ENCODE peak calls at places on chromosomes 2 and 18, in six cellular contexts. One of them, this sample, is unnamed.

GRCh38 chr2:119289093-119289492 is 65.5 kb downstream of the STEAP3 start:
- DNase-seq in endothelial cell of umbilical vein: no peak
- DNase-seq in ovary: no peak
- DNase-seq in Peyer's patch: no peak
- DNase-seq in breast epithelium: peak; percentile 56
- DNase-seq in heart left ventricle: no peak
- DNase-seq in this sample: no peak

GRCh38 chr2:102585704-102586404 is 33.5 kb upstream of the SLC9A2 start:
- DNase-seq in endothelial cell of umbilical vein: no peak
- DNase-seq in ovary: no peak
- DNase-seq in Peyer's patch: no peak
- DNase-seq in breast epithelium: no peak
- DNase-seq in heart left ventricle: no peak
- DNase-seq in this sample: no peak

GRCh38 chr2:130882991-130883390 is 46.3 kb downstream of the ARHGEF4 start:
- DNase-seq in endothelial cell of umbilical vein: no peak
- DNase-seq in ovary: no peak
- DNase-seq in Peyer's patch: no peak
- DNase-seq in breast epithelium: no peak
- DNase-seq in heart left ventricle: no peak
- DNase-seq in this sample: no peak

GRCh38 chr2:199136681-199137080 is 321.1 kb downstream of the SATB2 start:
- DNase-seq in endothelial cell of umbilical vein: no peak
- DNase-seq in ovary: no peak
- DNase-seq in Peyer's patch: no peak
- DNase-seq in breast epithelium: no peak
- DNase-seq in heart left ventricle: no peak
- DNase-seq in this sample: no peak

GRCh38 chr2:204849887-204850286 is 304.6 kb downstream of the PARD3B start:
- DNase-seq in endothelial cell of umbilical vein: no peak
- DNase-seq in ovary: no peak
- DNase-seq in Peyer's patch: no peak
- DNase-seq in breast epithelium: no peak
- DNase-seq in heart left ventricle: no peak
- DNase-seq in this sample: no peak

GRCh38 chr2:172101707-172102158 is 967 bp downstream of the DLX2 start:
- DNase-seq in endothelial cell of umbilical vein: no peak
- DNase-seq in ovary: no peak
- DNase-seq in Peyer's patch: no peak
- DNase-seq in breast epithelium: no peak
- DNase-seq in heart left ventricle: no peak
- DNase-seq in this sample: no peak

GRCh38 chr2:37324786-37325624 is at the start of gene PRKD3:
- DNase-seq in endothelial cell of umbilical vein: peak; percentile 72
- DNase-seq in ovary: peak; percentile 55
- DNase-seq in Peyer's patch: no peak
- DNase-seq in breast epithelium: peak; percentile 64
- DNase-seq in heart left ventricle: peak; percentile 55
- DNase-seq in this sample: peak; percentile 48

GRCh38 chr2:68767031-68767961 is 32.7 kb downstream of the ARHGAP25 start:
- DNase-seq in endothelial cell of umbilical vein: no peak
- DNase-seq in ovary: no peak
- DNase-seq in Peyer's patch: peak; percentile 85
- DNase-seq in breast epithelium: no peak
- DNase-seq in heart left ventricle: no peak
- DNase-seq in this sample: no peak

GRCh38 chr2:20326163-20326780 is 24.4 kb downstream of the PUM2 start:
- DNase-seq in endothelial cell of umbilical vein: peak; percentile 72
- DNase-seq in ovary: peak; percentile 51
- DNase-seq in Peyer's patch: peak; percentile 74
- DNase-seq in breast epithelium: no peak
- DNase-seq in heart left ventricle: no peak
- DNase-seq in this sample: peak; percentile 62

GRCh38 chr2:25168256-25169072 is at the start of gene POMC:
- DNase-seq in endothelial cell of umbilical vein: peak; percentile 22
- DNase-seq in ovary: no peak
- DNase-seq in Peyer's patch: peak; percentile 52
- DNase-seq in breast epithelium: no peak
- DNase-seq in heart left ventricle: no peak
- DNase-seq in this sample: peak; percentile 35

GRCh38 chr2:9897331-9897737 is 54.1 kb downstream of the TAF1B start:
- DNase-seq in endothelial cell of umbilical vein: peak; percentile 84
- DNase-seq in ovary: peak; percentile 83
- DNase-seq in Peyer's patch: peak; percentile 79
- DNase-seq in breast epithelium: peak; percentile 85
- DNase-seq in heart left ventricle: peak; percentile 67
- DNase-seq in this sample: peak; percentile 64

GRCh38 chr2:85748948-85749875 is 4.6 kb upstream of the ATOH8 start:
- DNase-seq in endothelial cell of umbilical vein: no peak
- DNase-seq in ovary: no peak
- DNase-seq in Peyer's patch: peak; percentile 44
- DNase-seq in breast epithelium: no peak
- DNase-seq in heart left ventricle: peak; percentile 78
- DNase-seq in this sample: no peak

GRCh38 chr18:8776013-8776515 is 70.7 kb downstream of the MTCL1 start:
- DNase-seq in endothelial cell of umbilical vein: no peak
- DNase-seq in ovary: no peak
- DNase-seq in Peyer's patch: peak; percentile 23
- DNase-seq in breast epithelium: no peak
- DNase-seq in heart left ventricle: no peak
- DNase-seq in this sample: no peak

GRCh38 chr2:217325810-217326209 is 465.9 kb upstream of the TNP1 start:
- DNase-seq in endothelial cell of umbilical vein: no peak
- DNase-seq in ovary: no peak
- DNase-seq in Peyer's patch: no peak
- DNase-seq in breast epithelium: no peak
- DNase-seq in heart left ventricle: no peak
- DNase-seq in this sample: no peak

GRCh38 chr2:235498556-235499305 is 4.9 kb downstream of the AGAP1 start:
- DNase-seq in endothelial cell of umbilical vein: no peak
- DNase-seq in ovary: no peak
- DNase-seq in Peyer's patch: no peak
- DNase-seq in breast epithelium: no peak
- DNase-seq in heart left ventricle: no peak
- DNase-seq in this sample: peak; percentile 84

GRCh38 chr2:62999905-63000304 is 50.7 kb upstream of the OTX1 start:
- DNase-seq in endothelial cell of umbilical vein: no peak
- DNase-seq in ovary: no peak
- DNase-seq in Peyer's patch: no peak
- DNase-seq in breast epithelium: no peak
- DNase-seq in heart left ventricle: peak; percentile 48
- DNase-seq in this sample: no peak

GRCh38 chr2:18752022-18752493 is 162.7 kb upstream of the NT5C1B start:
- DNase-seq in endothelial cell of umbilical vein: no peak
- DNase-seq in ovary: no peak
- DNase-seq in Peyer's patch: no peak
- DNase-seq in breast epithelium: no peak
- DNase-seq in heart left ventricle: no peak
- DNase-seq in this sample: no peak

GRCh38 chr18:32243358-32243757 is 53.5 kb downstream of the MEP1B start:
- DNase-seq in endothelial cell of umbilical vein: no peak
- DNase-seq in ovary: no peak
- DNase-seq in Peyer's patch: no peak
- DNase-seq in breast epithelium: no peak
- DNase-seq in heart left ventricle: no peak
- DNase-seq in this sample: no peak

GRCh38 chr2:161238559-161239415 is 69.4 kb upstream of the PSMD14 start:
- DNase-seq in endothelial cell of umbilical vein: peak; percentile 68
- DNase-seq in ovary: peak; percentile 67
- DNase-seq in Peyer's patch: peak; percentile 76
- DNase-seq in breast epithelium: no peak
- DNase-seq in heart left ventricle: peak; percentile 64
- DNase-seq in this sample: peak; percentile 68

GRCh38 chr18:58615150-58616132 is 13.4 kb downstream of the ALPK2 start:
- DNase-seq in endothelial cell of umbilical vein: no peak
- DNase-seq in ovary: no peak
- DNase-seq in Peyer's patch: peak; percentile 80
- DNase-seq in breast epithelium: no peak
- DNase-seq in heart left ventricle: no peak
- DNase-seq in this sample: peak; percentile 20

GRCh38 chr2:148965596-148966431 is 72.7 kb upstream of the LYPD6B start:
- DNase-seq in endothelial cell of umbilical vein: no peak
- DNase-seq in ovary: no peak
- DNase-seq in Peyer's patch: no peak
- DNase-seq in breast epithelium: no peak
- DNase-seq in heart left ventricle: no peak
- DNase-seq in this sample: no peak

GRCh38 chr2:237278593-237278992 is 135.4 kb downstream of the COL6A3 start:
- DNase-seq in endothelial cell of umbilical vein: no peak
- DNase-seq in ovary: peak; percentile 67
- DNase-seq in Peyer's patch: no peak
- DNase-seq in breast epithelium: no peak
- DNase-seq in heart left ventricle: peak; percentile 82
- DNase-seq in this sample: peak; percentile 37

DNA sequence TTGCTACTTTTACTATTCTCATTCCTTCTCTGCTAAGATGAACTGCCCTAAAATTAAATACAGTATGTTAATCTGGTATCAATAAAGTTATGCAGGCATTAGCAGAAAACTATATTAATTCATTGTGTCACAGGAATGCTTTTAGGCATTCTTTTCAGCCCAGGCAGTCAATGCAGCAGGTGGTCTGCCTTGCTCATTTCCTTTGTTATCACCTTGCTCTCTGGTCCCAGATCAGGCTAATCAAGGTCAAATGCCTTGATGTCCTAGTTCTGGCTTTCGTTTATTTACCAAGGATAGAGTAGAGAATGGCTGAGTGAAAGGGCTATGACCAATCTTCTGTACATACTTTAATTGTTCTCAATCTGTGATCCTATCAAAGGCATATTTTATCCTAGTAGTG is 1023.6 kb downstream of the TMEM182 start:
- DNase-seq in endothelial cell of umbilical vein: no peak
- DNase-seq in ovary: no peak
- DNase-seq in Peyer's patch: no peak
- DNase-seq in breast epithelium: no peak
- DNase-seq in heart left ventricle: no peak
- DNase-seq in this sample: no peak
- H3K9me3 ChIP-seq in endothelial cell of umbilical vein: peaks cover 2% of the 10 kb centered on the region
- H3K9me3 ChIP-seq in ovary: no peaks in the 10 kb centered on the region
- H3K9me3 ChIP-seq in Peyer's patch: no peaks in the 10 kb centered on the region
- H3K9me3 ChIP-seq in breast epithelium: no peaks in the 10 kb centered on the region
- H3K9me3 ChIP-seq in heart left ventricle: no peaks in the 10 kb centered on the region
- H3K9me3 ChIP-seq in this sample: no peaks in the 10 kb centered on the region

GRCh38 chr2:219219781-219220532 is 1.2 kb upstream of the ABCB6 start:
- DNase-seq in endothelial cell of umbilical vein: no peak
- DNase-seq in ovary: no peak
- DNase-seq in Peyer's patch: no peak
- DNase-seq in breast epithelium: no peak
- DNase-seq in heart left ventricle: no peak
- DNase-seq in this sample: no peak

GRCh38 chr2:219219113-219219696 is 447 bp upstream of the ABCB6 start:
- DNase-seq in endothelial cell of umbilical vein: no peak
- DNase-seq in ovary: no peak
- DNase-seq in Peyer's patch: no peak
- DNase-seq in breast epithelium: no peak
- DNase-seq in heart left ventricle: no peak
- DNase-seq in this sample: no peak

GRCh38 chr2:219215871-219216536 is 2.8 kb downstream of the ABCB6 start:
- DNase-seq in endothelial cell of umbilical vein: no peak
- DNase-seq in ovary: no peak
- DNase-seq in Peyer's patch: no peak
- DNase-seq in breast epithelium: no peak
- DNase-seq in heart left ventricle: no peak
- DNase-seq in this sample: no peak

GRCh38 chr2:219220652-219221402 is 2.1 kb upstream of the ABCB6 start:
- DNase-seq in endothelial cell of umbilical vein: no peak
- DNase-seq in ovary: no peak
- DNase-seq in Peyer's patch: no peak
- DNase-seq in breast epithelium: no peak
- DNase-seq in heart left ventricle: no peak
- DNase-seq in this sample: no peak

GRCh38 chr2:219218279-219219112 is at the start of gene ABCB6:
- DNase-seq in endothelial cell of umbilical vein: peak; percentile 93
- DNase-seq in ovary: peak; percentile 99
- DNase-seq in Peyer's patch: peak; percentile 97
- DNase-seq in breast epithelium: peak; percentile 94
- DNase-seq in heart left ventricle: peak; percentile 98
- DNase-seq in this sample: peak; percentile 97
- TF ChIP-seq POLR2A in endothelial cell of umbilical vein: peak; percentile 83
- TF ChIP-seq POLR2A in ovary: peak; percentile 53
- TF ChIP-seq POLR2A in Peyer's patch: peak; percentile 59
- TF ChIP-seq POLR2A in breast epithelium: peak; percentile 29
- TF ChIP-seq POLR2A in heart left ventricle: peak; percentile 7
- TF ChIP-seq POLR2A in this sample: peak; percentile 44

GRCh38 chr2:168607992-168608391 is 151.9 kb downstream of the CERS6 start:
- DNase-seq in endothelial cell of umbilical vein: no peak
- DNase-seq in ovary: no peak
- DNase-seq in Peyer's patch: no peak
- DNase-seq in breast epithelium: no peak
- DNase-seq in heart left ventricle: no peak
- DNase-seq in this sample: no peak
- H3K9me3 ChIP-seq in endothelial cell of umbilical vein: no peaks in the 10 kb centered on the region
- H3K9me3 ChIP-seq in ovary: no peaks in the 10 kb centered on the region
- H3K9me3 ChIP-seq in Peyer's patch: no peaks in the 10 kb centered on the region
- H3K9me3 ChIP-seq in breast epithelium: peaks cover 10% of the 10 kb centered on the region
- H3K9me3 ChIP-seq in heart left ventricle: peaks cover 18% of the 10 kb centered on the region
- H3K9me3 ChIP-seq in this sample: peaks cover 10% of the 10 kb centered on the region

GRCh38 chr18:37402735-37403099 is 162.9 kb downstream of the CELF4 start:
- DNase-seq in endothelial cell of umbilical vein: no peak
- DNase-seq in ovary: no peak
- DNase-seq in Peyer's patch: no peak
- DNase-seq in breast epithelium: no peak
- DNase-seq in heart left ventricle: no peak
- DNase-seq in this sample: no peak
- TF ChIP-seq POLR2A in endothelial cell of umbilical vein: no peak
- TF ChIP-seq POLR2A in ovary: no peak
- TF ChIP-seq POLR2A in Peyer's patch: no peak
- TF ChIP-seq POLR2A in breast epithelium: no peak
- TF ChIP-seq POLR2A in heart left ventricle: no peak
- TF ChIP-seq POLR2A in this sample: no peak

GRCh38 chr2:42775186-42775585 is 11.3 kb upstream of the OXER1 start:
- DNase-seq in endothelial cell of umbilical vein: no peak
- DNase-seq in ovary: no peak
- DNase-seq in Peyer's patch: peak; percentile 15
- DNase-seq in breast epithelium: no peak
- DNase-seq in heart left ventricle: no peak
- DNase-seq in this sample: no peak
- H3K9me3 ChIP-seq in endothelial cell of umbilical vein: no peaks in the 10 kb centered on the region
- H3K9me3 ChIP-seq in ovary: no peaks in the 10 kb centered on the region
- H3K9me3 ChIP-seq in Peyer's patch: no peaks in the 10 kb centered on the region
- H3K9me3 ChIP-seq in breast epithelium: no peaks in the 10 kb centered on the region
- H3K9me3 ChIP-seq in heart left ventricle: peaks cover 5% of the 10 kb centered on the region
- H3K9me3 ChIP-seq in this sample: no peaks in the 10 kb centered on the region

This sample was measured in body of pancreas.